ENCODE peak calls at places on chromosomes 2 and 18, in four cellular contexts. One of them, this sample, is unnamed.

GRCh38 chr2:215793747-215794595 is 219.4 kb downstream of the MREG start:
- DNase-seq in NCI-H1105: no peak
- DNase-seq in ovary: no peak
- DNase-seq in iris pigment epithelial cell: peak; percentile 98
- DNase-seq in this sample: peak; percentile 97

GRCh38 chr2:213188971-213189899 is 37.8 kb upstream of the IKZF2 start:
- DNase-seq in NCI-H1105: no peak
- DNase-seq in ovary: no peak
- DNase-seq in iris pigment epithelial cell: peak; percentile 59
- DNase-seq in this sample: no peak

GRCh38 chr18:78543201-78543725 is 436.4 kb upstream of the SALL3 start:
- DNase-seq in NCI-H1105: no peak
- DNase-seq in ovary: no peak
- DNase-seq in iris pigment epithelial cell: no peak
- DNase-seq in this sample: no peak

GRCh38 chr2:54738281-54738680 is 14.8 kb downstream of the EML6 start:
- DNase-seq in NCI-H1105: no peak
- DNase-seq in ovary: no peak
- DNase-seq in iris pigment epithelial cell: no peak
- DNase-seq in this sample: no peak

GRCh38 chr18:59155140-59155539 is 15.5 kb downstream of the SEC11C start:
- DNase-seq in NCI-H1105: no peak
- DNase-seq in ovary: no peak
- DNase-seq in iris pigment epithelial cell: peak; percentile 89
- DNase-seq in this sample: peak; percentile 60

GRCh38 chr2:240789051-240789453 is 31.0 kb downstream of the KIF1A start:
- DNase-seq in NCI-H1105: no peak
- DNase-seq in ovary: peak; percentile 12
- DNase-seq in iris pigment epithelial cell: no peak
- DNase-seq in this sample: no peak

GRCh38 chr2:230008708-230009066 is 60.0 kb downstream of the SLC16A14 start:
- DNase-seq in NCI-H1105: no peak
- DNase-seq in ovary: no peak
- DNase-seq in iris pigment epithelial cell: peak; percentile 2
- DNase-seq in this sample: no peak

GRCh38 chr2:28185153-28185552 is 207.5 kb upstream of the FOSL2 start:
- DNase-seq in NCI-H1105: no peak
- DNase-seq in ovary: no peak
- DNase-seq in iris pigment epithelial cell: no peak
- DNase-seq in this sample: no peak

GRCh38 chr2:159285929-159286708 is at the start of gene WDSUB1:
- DNase-seq in NCI-H1105: peak; percentile 43
- DNase-seq in ovary: peak; percentile 77
- DNase-seq in iris pigment epithelial cell: peak; percentile 56
- DNase-seq in this sample: no peak